ENCODE peak calls at places on chromosomes 6 and 20, in eight cellular contexts. M is stimulated activated naive CD4-positive, alpha-beta T cell treated with Interleukin-2 at 50 U/mL for 16 hours; V is activated CD4-positive, alpha-beta memory T cell treated with anti-CD3 and anti-CD28 coated beads for 36 hours; J is brain pericyte; W is IMR-90; G is left kidney; B is immature natural killer cell; Z is NCI-H82. R is an unnamed sample.

GRCh38 chr20:54128175-54128574 is 45.6 kb downstream of the CYP24A1 start:
- DNase-seq in M (no peak), V (no peak), J (no peak), W (peak), G (no peak), B (no peak), Z (no peak), R (no peak)

GRCh38 chr6:32191696-32192607 is 491 bp downstream of the GPSM3 start:
- DNase-seq in M (peak), V (peak), J (no peak), W (no peak), G (no peak), B (peak), Z (no peak), R (no peak)

GRCh38 chr6:136552054-136552453 is 1.8 kb upstream of the MAP7 start:
- DNase-seq in M (no peak), V (no peak), J (no peak), W (no peak), G (no peak), B (no peak), Z (no peak), R (no peak)

GRCh38 chr6:37535701-37536461 is 36.2 kb upstream of the CCDC167 start:
- DNase-seq in M (no peak), V (peak), J (no peak), W (no peak), G (peak), B (peak), Z (peak), R (no peak)

GRCh38 chr6:137910424-137910834 is 43.4 kb downstream of the TNFAIP3 start:
- DNase-seq in M (no peak), V (no peak), J (no peak), W (no peak), G (no peak), B (no peak), Z (no peak), R (no peak)

GRCh38 chr6:101226677-101227135 is 166.8 kb upstream of the GRIK2 start:
- DNase-seq in M (no peak), V (peak), J (no peak), W (peak), G (peak), B (no peak), Z (peak), R (peak)

GRCh38 chr6:133973109-133973971 is 20.3 kb downstream of the TBPL1 start:
- DNase-seq in M (no peak), V (no peak), J (no peak), W (peak), G (peak), B (no peak), Z (peak), R (no peak)

GRCh38 chr6:141199074-141199473 is 933.7 kb upstream of the GJE1 start:
- DNase-seq in M (no peak), V (no peak), J (no peak), W (peak), G (peak), B (no peak), Z (no peak), R (no peak)

GRCh38 chr6:109052015-109052651 is 42.5 kb downstream of the SESN1 start:
- DNase-seq in M (no peak), V (no peak), J (no peak), W (no peak), G (no peak), B (no peak), Z (no peak), R (no peak)

GRCh38 chr6:43846556-43846955 is 76.5 kb downstream of the VEGFA start:
- DNase-seq in M (no peak), V (no peak), J (no peak), W (peak), G (no peak), B (no peak), Z (no peak), R (no peak)

GRCh38 chr6:134937426-134937825 is 12.5 kb downstream of the ALDH8A1 start:
- DNase-seq in M (no peak), V (no peak), J (no peak), W (peak), G (no peak), B (no peak), Z (no peak), R (no peak)

GRCh38 chr6:99026135-99026534 is 78.4 kb upstream of the FBXL4 start:
- DNase-seq in M (no peak), V (no peak), J (no peak), W (no peak), G (no peak), B (no peak), Z (peak), R (no peak)

GRCh38 chr20:58102744-58103516 is 125.5 kb downstream of the ANKRD60 start:
- DNase-seq in M (no peak), V (peak), J (no peak), W (no peak), G (no peak), B (no peak), Z (no peak), R (no peak)

GRCh38 chr6:24709014-24709711 is 9.8 kb downstream of the C6orf62 start:
- DNase-seq in M (no peak), V (no peak), J (no peak), W (no peak), G (no peak), B (no peak), Z (no peak), R (no peak)

GRCh38 chr20:57570145-57570850 is 9.4 kb downstream of the PCK1 start:
- DNase-seq in M (no peak), V (no peak), J (no peak), W (no peak), G (no peak), B (no peak), Z (no peak), R (no peak)

GRCh38 chr6:157294654-157295053 is 28.7 kb downstream of the TMEM242 start:
- DNase-seq in M (no peak), V (no peak), J (no peak), W (no peak), G (no peak), B (no peak), Z (peak), R (no peak)

GRCh38 chr6:71228461-71229041 is 60.1 kb upstream of the OGFRL1 start:
- DNase-seq in M (no peak), V (no peak), J (no peak), W (peak), G (no peak), B (peak), Z (no peak), R (no peak)

GRCh38 chr6:119890470-119890869 is 540.9 kb upstream of the MAN1A1 start:
- DNase-seq in M (no peak), V (no peak), J (no peak), W (no peak), G (no peak), B (no peak), Z (peak), R (no peak)

GRCh38 chr6:47000842-47001241 is 41.3 kb downstream of the ADGRF1 start:
- DNase-seq in M (no peak), V (no peak), J (no peak), W (no peak), G (no peak), B (no peak), Z (no peak), R (no peak)

GRCh38 chr6:147078602-147079001 is 125.6 kb upstream of the STXBP5 start:
- DNase-seq in M (no peak), V (no peak), J (no peak), W (peak), G (peak), B (no peak), Z (no peak), R (no peak)

GRCh38 chr6:23775127-23775526 is 350.9 kb upstream of the NRSN1 start:
- DNase-seq in M (no peak), V (no peak), J (peak), W (no peak), G (no peak), B (no peak), Z (no peak), R (no peak)

GRCh38 chr20:37524859-37525708 is 2.6 kb downstream of the BLCAP start:
- DNase-seq in M (peak), V (peak), J (no peak), W (peak), G (no peak), B (peak), Z (no peak), R (no peak)

GRCh38 chr20:41370176-41370575 is 3.6 kb upstream of the EMILIN3 start:
- DNase-seq in M (no peak), V (no peak), J (no peak), W (no peak), G (no peak), B (no peak), Z (no peak), R (peak)

GRCh38 chr6:168874637-168875036 is 379.0 kb downstream of the THBS2 start:
- DNase-seq in M (no peak), V (no peak), J (no peak), W (no peak), G (no peak), B (no peak), Z (no peak), R (no peak)

GRCh38 chr6:159981171-159981571 is 12.3 kb downstream of the IGF2R start:
- DNase-seq in M (peak), V (peak), J (no peak), W (no peak), G (no peak), B (no peak), Z (no peak), R (no peak)

GRCh38 chr20:22490287-22491187 is 93.8 kb downstream of the FOXA2 start:
- DNase-seq in M (no peak), V (no peak), J (no peak), W (no peak), G (peak), B (no peak), Z (peak), R (no peak)